ENCODE peak calls at places on chromosomes 12 and 14, in nine cellular contexts. G, R, V, W, K, U, J, E and D are unnamed samples.

GRCh38 chr14:52025310-52025709 is 36.0 kb downstream of the RTRAF start:
- DNase-seq in U (no peak), K (no peak), E (peak), V (peak), J (no peak), R (no peak), W (no peak), G (no peak), D (no peak)

GRCh38 chr12:125203145-125203765 is 138.0 kb downstream of the AACS start:
- DNase-seq in V (no peak), K (peak), U (no peak), E (no peak), W (no peak), R (no peak), J (peak), G (no peak), D (peak)

GRCh38 chr14:72104011-72104613 is 171.9 kb downstream of the RGS6 start:
- DNase-seq in K (peak), V (no peak), J (peak), U (no peak), G (peak), E (no peak), W (peak), R (no peak), D (peak)

GRCh38 chr12:102423447-102423846 is 56.9 kb downstream of the IGF1 start:
- DNase-seq in W (no peak), K (no peak), E (no peak), G (no peak), J (no peak), U (no peak), V (no peak), R (no peak), D (no peak)

GRCh38 chr12:26130728-26131127 is 5.9 kb upstream of the BHLHE41 start:
- DNase-seq in G (no peak), K (no peak), E (no peak), U (no peak), V (no peak), W (no peak), R (no peak), J (no peak), D (no peak)

GRCh38 chr14:50067723-50068495 is 48.5 kb downstream of the VCPKMT start:
- DNase-seq in W (no peak), U (no peak), R (no peak), G (no peak), K (peak), E (peak), J (no peak), V (peak), D (no peak)

GRCh38 chr14:68374682-68375081 is 418.2 kb downstream of the ZFP36L1 start:
- DNase-seq in K (no peak), E (no peak), J (no peak), W (no peak), G (no peak), V (no peak), U (no peak), R (no peak), D (no peak)

GRCh38 chr12:116257213-116257612 is 20.3 kb downstream of the MED13L start:
- DNase-seq in K (no peak), W (no peak), E (peak), J (no peak), G (no peak), U (no peak), V (no peak), R (no peak), D (no peak)

GRCh38 chr12:105267711-105268110 is 31.7 kb upstream of the APPL2 start:
- DNase-seq in W (no peak), V (no peak), E (no peak), J (no peak), R (no peak), K (no peak), U (no peak), G (no peak), D (no peak)

GRCh38 chr12:27841392-27841882 is 61.4 kb upstream of the MANSC4 start:
- DNase-seq in R (no peak), W (no peak), E (peak), V (peak), G (no peak), J (no peak), K (no peak), U (no peak), D (no peak)

GRCh38 chr14:48536318-48536717 is 860.9 kb upstream of the MDGA2 start:
- DNase-seq in R (no peak), U (no peak), W (no peak), G (no peak), V (no peak), K (peak), E (no peak), J (no peak), D (no peak)

GRCh38 chr12:11650697-11651281 is 1.3 kb downstream of the ETV6 start:
- DNase-seq in J (peak), G (no peak), E (peak), U (no peak), R (peak), K (peak), V (no peak), W (no peak), D (no peak)

GRCh38 chr12:108857158-108857407 is 300 bp downstream of the SSH1 start:
- DNase-seq in R (no peak), E (no peak), V (no peak), J (no peak), G (no peak), U (peak), W (no peak), K (no peak), D (no peak)

GRCh38 chr14:25108959-25109358 is 59.0 kb upstream of the STXBP6 start:
- DNase-seq in U (no peak), R (peak), W (no peak), V (no peak), K (no peak), G (no peak), J (no peak), E (peak), D (no peak)

GRCh38 chr12:19462441-19462840 is 23.1 kb downstream of the AEBP2 start:
- DNase-seq in K (no peak), J (no peak), G (no peak), U (no peak), R (peak), W (no peak), E (no peak), V (no peak), D (no peak)

GRCh38 chr12:3727877-3728632 is 24.9 kb downstream of the CRACR2A start:
- DNase-seq in G (no peak), W (no peak), R (no peak), E (no peak), J (peak), K (no peak), V (no peak), U (no peak), D (no peak)

GRCh38 chr12:563250-563781 is 99.9 kb downstream of the NINJ2 start:
- DNase-seq in J (no peak), K (no peak), W (peak), R (no peak), U (no peak), G (peak), V (peak), E (peak), D (no peak)

GRCh38 chr12:101414533-101415119 is 7.1 kb upstream of the ARL1 start:
- DNase-seq in V (peak), E (peak), K (peak), J (peak), R (peak), W (no peak), G (no peak), U (no peak), D (peak)

GRCh38 chr14:26738571-26738970 is 140.7 kb upstream of the NOVA1 start:
- DNase-seq in R (no peak), E (no peak), J (peak), W (no peak), K (no peak), G (no peak), V (no peak), U (no peak), D (no peak)

GRCh38 chr14:68762944-68763831 is 29.7 kb downstream of the ZFP36L1 start:
- DNase-seq in W (no peak), G (no peak), J (no peak), R (peak), E (peak), U (no peak), V (no peak), K (no peak), D (no peak)

GRCh38 chr12:124992874-124993567 is 424 bp upstream of the BRI3BP start:
- DNase-seq in J (no peak), V (no peak), K (peak), R (peak), E (peak), G (peak), U (peak), W (peak), D (peak)

GRCh38 chr14:55944757-55945156 is 173.5 kb upstream of the PELI2 start:
- DNase-seq in K (no peak), U (no peak), R (no peak), E (no peak), J (no peak), V (no peak), G (no peak), W (no peak), D (no peak)

GRCh38 chr12:55829967-55830600 is 697 bp upstream of the DNAJC14 start:
- DNase-seq in W (no peak), J (no peak), E (no peak), U (no peak), K (peak), G (peak), V (no peak), R (no peak), D (peak)

GRCh38 chr12:5888816-5889315 is 56.2 kb downstream of the ANO2 start:
- DNase-seq in R (no peak), J (no peak), V (no peak), G (no peak), E (no peak), W (no peak), K (no peak), U (no peak), D (no peak)

GRCh38 chr14:24095196-24096068 is 1.3 kb downstream of the PCK2 start:
- DNase-seq in E (peak), J (no peak), W (peak), G (peak), R (no peak), U (peak), K (peak), V (no peak), D (no peak)

GRCh38 chr12:27865421-27865820 is 85.4 kb upstream of the MANSC4 start:
- DNase-seq in E (peak), K (no peak), G (no peak), R (no peak), J (no peak), W (no peak), U (no peak), V (no peak), D (no peak)